ENCODE peak calls at places on chromosomes 13 and 19, in six cellular contexts. H, C, L, P, J and T are unnamed samples.

GRCh38 chr13:20144141-20144850 is 16.6 kb downstream of the GJA3 start:
- DNase-seq in P (no peak), J (no peak), L (no peak), C (no peak), H (no peak), T (no peak)

GRCh38 chr19:47485210-47485609 is 1.2 kb upstream of the KPTN start:
- DNase-seq in C (no peak), J (no peak), L (no peak), H (no peak), P (no peak), T (no peak)

GRCh38 chr19:2978467-2978767 is 1.1 kb downstream of the TLE6 start:
- DNase-seq in C (no peak), H (no peak), L (no peak), P (no peak), J (no peak), T (no peak)

GRCh38 chr13:33283195-33283910 is 2.2 kb downstream of the STARD13 start:
- DNase-seq in L (peak), H (no peak), P (no peak), C (no peak), J (no peak), T (no peak)

GRCh38 chr19:1622541-1622940 is 17.3 kb upstream of the UQCR11 start:
- DNase-seq in H (no peak), C (no peak), P (no peak), J (no peak), L (no peak), T (no peak)

GRCh38 chr19:11797491-11797890 is 832 bp upstream of the ZNF491 start:
- DNase-seq in H (peak), L (peak), J (peak), P (peak), C (peak), T (peak)

GRCh38 chr13:50149932-50150331 is 134.7 kb downstream of the KCNRG start:
- DNase-seq in P (no peak), C (no peak), H (no peak), L (no peak), J (no peak), T (no peak)

GRCh38 chr13:37139356-37139755 is 33.9 kb upstream of the CSNK1A1L start:
- DNase-seq in C (no peak), J (no peak), L (no peak), P (no peak), H (no peak), T (no peak)

GRCh38 chr13:22061371-22061805 is 390.5 kb downstream of the FGF9 start:
- DNase-seq in J (no peak), H (peak), L (no peak), P (no peak), C (no peak), T (no peak)

GRCh38 chr13:103157434-103158145 is 91.4 kb upstream of the SLC10A2 start:
- DNase-seq in H (no peak), C (no peak), L (no peak), P (no peak), J (no peak), T (no peak)

GRCh38 chr19:6045108-6045507 is 65.2 kb downstream of the RFX2 start:
- DNase-seq in C (no peak), H (no peak), L (no peak), J (no peak), P (no peak), T (no peak)

GRCh38 chr19:34448191-34448590 is 20.0 kb downstream of the UBA2 start:
- DNase-seq in C (no peak), L (no peak), H (no peak), J (no peak), P (no peak), T (no peak)

GRCh38 chr19:610801-611505 is 21.3 kb downstream of the HCN2 start:
- DNase-seq in J (no peak), L (peak), C (no peak), H (no peak), P (peak), T (no peak)